ENCODE peak calls at places on chromosomes 1 and 21, in seven cellular contexts. K is neural crest cell, Q is heart right ventricle, D is HFF-Myc, U is kidney epithelial cell, J is foreskin fibroblast, B is right lobe of liver. H is an unnamed sample.

GRCh38 chr1:230426246-230427101 is at the start of gene PGBD5:
- DNase-seq in U (no peak), Q (peak; percentile 66), B (peak; percentile 87), D (no peak), K (peak; percentile 76), J (peak; percentile 43), H (peak; percentile 80)

GRCh38 chr1:66274634-66275033 is 259.3 kb upstream of the SGIP1 start:
- DNase-seq in K (no peak), B (no peak), D (no peak), Q (no peak), J (peak; percentile 55), U (no peak), H (no peak)

GRCh38 chr1:30191154-30191702 is 532.2 kb downstream of the MATN1 start:
- DNase-seq in K (no peak), D (peak; percentile 78), Q (no peak), U (no peak), B (no peak), J (peak; percentile 22), H (no peak)

GRCh38 chr1:157156058-157156541 is 17.9 kb upstream of the ETV3 start:
- DNase-seq in J (peak; percentile 37), U (no peak), Q (peak; percentile 70), K (peak; percentile 89), B (peak; percentile 79), D (no peak), H (peak; percentile 75)

GRCh38 chr1:230191079-230191478 is 124.0 kb downstream of the GALNT2 start:
- DNase-seq in Q (peak; percentile 80), D (peak; percentile 60), B (no peak), K (no peak), U (no peak), J (peak; percentile 83), H (no peak)

GRCh38 chr1:115099693-115100050 is 10.4 kb upstream of the TSPAN2 start:
- DNase-seq in U (no peak), Q (no peak), K (no peak), D (no peak), B (no peak), J (no peak), H (no peak)

GRCh38 chr1:205930698-205931330 is 12.4 kb downstream of the SLC26A9 start:
- DNase-seq in B (no peak), Q (no peak), U (no peak), K (no peak), J (no peak), D (no peak), H (no peak)

GRCh38 chr1:29991815-29992214 is 731.6 kb downstream of the MATN1 start:
- DNase-seq in D (no peak), U (no peak), B (no peak), Q (no peak), J (no peak), K (no peak), H (no peak)

GRCh38 chr1:23756676-23757075 is 13.4 kb downstream of the ELOA start:
- DNase-seq in B (no peak), Q (no peak), J (peak; percentile 62), K (no peak), U (peak; percentile 61), D (no peak), H (no peak)

GRCh38 chr21:27261676-27262075 is 294.8 kb upstream of the ADAMTS5 start:
- DNase-seq in B (no peak), D (no peak), Q (no peak), K (no peak), J (no peak), U (no peak), H (no peak)

GRCh38 chr1:156160744-156161181 is 7.4 kb downstream of the SEMA4A start:
- DNase-seq in U (no peak), Q (peak; percentile 93), B (peak; percentile 82), J (peak; percentile 62), K (peak; percentile 66), D (no peak), H (peak; percentile 76)

GRCh38 chr1:177824508-177824982 is 145.3 kb downstream of the SEC16B start:
- DNase-seq in B (no peak), Q (no peak), K (no peak), U (no peak), D (no peak), J (no peak), H (no peak)

DNA sequence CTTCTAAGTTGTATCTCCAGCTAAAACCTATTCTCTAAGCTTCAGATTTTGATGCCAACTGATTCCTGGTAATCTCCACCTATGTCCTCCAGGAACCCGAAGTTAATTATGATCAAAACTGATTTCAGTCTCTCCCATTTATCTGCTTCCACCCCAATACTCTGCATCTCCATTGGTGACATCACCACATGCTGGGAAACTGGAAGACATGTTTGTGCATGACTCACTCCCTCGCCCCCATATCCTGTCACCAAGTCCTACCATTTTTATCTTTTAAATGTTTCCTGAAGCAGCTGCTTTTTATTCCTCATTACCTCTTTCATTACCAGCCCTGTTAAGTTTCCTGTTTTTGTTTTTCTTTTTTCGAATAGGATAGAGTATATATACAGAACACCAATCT is 228.5 kb downstream of the LRRC40 start:
- DNase-seq in Q (peak; percentile 7), U (no peak), K (no peak), D (peak; percentile 32), B (no peak), J (peak; percentile 59), H (no peak)
- TF ChIP-seq CTCF in Q (no peak), U (no peak), K (no peak), D (no peak), B (no peak), J (no peak), H (no peak)

GRCh38 chr1:9759939-9760338 is 63.8 kb downstream of the CLSTN1 start:
- DNase-seq in D (no peak), J (no peak), B (no peak), U (no peak), Q (no peak), K (no peak), H (no peak)

GRCh38 chr1:9761855-9762254 is 61.9 kb downstream of the CLSTN1 start:
- DNase-seq in U (no peak), Q (no peak), D (no peak), B (no peak), J (no peak), K (no peak), H (no peak)

GRCh38 chr1:9760824-9761223 is 62.9 kb downstream of the CLSTN1 start:
- DNase-seq in U (no peak), D (no peak), J (no peak), K (no peak), Q (no peak), B (no peak), H (no peak)

GRCh38 chr1:9755441-9755995 is 68.2 kb downstream of the CLSTN1 start:
- DNase-seq in B (no peak), K (no peak), Q (no peak), U (no peak), J (no peak), D (no peak), H (no peak)

DNA sequence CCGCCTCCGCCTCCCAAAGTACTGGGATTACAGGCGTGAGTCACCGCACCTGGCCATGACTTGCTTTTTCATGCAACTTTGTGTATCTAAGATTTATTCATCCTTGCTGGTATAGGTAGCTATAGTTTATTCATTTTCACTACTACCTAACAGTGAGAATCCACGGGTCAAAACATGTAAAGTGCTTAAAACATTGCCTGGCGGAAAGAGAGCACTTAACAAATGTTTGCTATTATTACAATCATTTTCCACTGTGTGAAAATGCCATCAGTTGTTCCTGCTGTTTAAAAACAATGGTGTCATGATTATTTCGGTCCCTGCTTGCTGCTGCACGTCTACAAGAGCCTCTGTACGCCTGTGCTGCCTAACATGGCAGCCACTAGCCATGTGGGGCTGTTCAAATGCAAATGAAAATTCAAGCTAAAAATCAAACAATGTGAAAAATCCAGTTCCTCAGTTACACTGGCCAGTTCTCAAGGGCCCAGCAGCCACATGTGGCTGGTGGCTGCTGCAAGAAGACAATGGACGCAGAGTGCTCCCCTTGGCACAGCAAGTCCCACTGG is 65.1 kb downstream of the CLSTN1 start:
- DNase-seq in B (no peak), U (no peak), D (no peak), K (no peak), J (no peak), Q (no peak), H (no peak)
- TF ChIP-seq CTCF in B (no peak), U (no peak), D (no peak), K (no peak), J (no peak), Q (no peak), H (no peak)

GRCh38 chr21:41887682-41888081 is 8.5 kb upstream of the PRDM15 start:
- DNase-seq in D (no peak), U (no peak), J (no peak), Q (no peak), K (no peak), B (no peak), H (no peak)

GRCh38 chr21:41891132-41891531 is 12.0 kb upstream of the PRDM15 start:
- DNase-seq in Q (no peak), B (no peak), J (no peak), U (no peak), D (no peak), K (no peak), H (no peak)

GRCh38 chr21:41888749-41889376 is 9.7 kb upstream of the PRDM15 start:
- DNase-seq in Q (no peak), D (no peak), K (no peak), B (no peak), J (no peak), U (no peak), H (no peak)

GRCh38 chr21:41892726-41893125 is 13.6 kb upstream of the PRDM15 start:
- DNase-seq in J (no peak), K (no peak), Q (no peak), B (no peak), U (no peak), D (no peak), H (no peak)

GRCh38 chr21:41890355-41890754 is 11.2 kb upstream of the PRDM15 start:
- DNase-seq in D (no peak), J (no peak), K (no peak), B (no peak), Q (no peak), U (no peak), H (no peak)
- TF ChIP-seq CTCF in D (no peak), J (no peak), K (no peak), B (no peak), Q (no peak), U (no peak), H (no peak)

DNA sequence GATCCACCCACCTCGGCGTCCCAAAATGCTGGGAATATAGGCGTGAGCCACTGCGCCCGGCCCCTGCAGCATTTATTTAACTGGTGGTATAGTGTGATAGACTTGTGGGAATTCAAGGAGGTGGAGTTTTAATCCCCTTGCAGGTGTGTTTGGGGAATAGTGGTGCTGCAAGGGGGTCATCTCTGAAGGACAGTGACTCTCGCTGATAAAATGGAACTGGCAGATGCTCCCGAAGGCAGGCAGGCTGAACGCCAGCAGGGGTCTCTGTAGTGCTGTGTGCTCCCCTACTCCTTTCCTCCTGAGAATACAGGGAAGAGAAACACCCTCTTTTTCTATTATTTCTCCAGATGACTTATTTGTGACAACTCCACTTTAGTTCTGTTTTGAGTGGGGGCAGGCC is 4.0 kb downstream of the OSCP1 start:
- DNase-seq in U (no peak), B (no peak), D (no peak), J (no peak), K (peak; percentile 36), Q (no peak), H (peak; percentile 30)
- TF ChIP-seq CTCF in U (peak; percentile 38), B (no peak), D (peak; percentile 49), J (no peak), K (peak; percentile 49), Q (peak; percentile 13), H (peak; percentile 62)

GRCh38 chr1:238953448-238953847 is 432.9 kb upstream of the CHRM3 start:
- DNase-seq in J (no peak), K (no peak), B (no peak), D (no peak), Q (no peak), U (no peak), H (no peak)
- TF ChIP-seq CTCF in J (no peak), K (peak; percentile 51), B (no peak), D (no peak), Q (no peak), U (peak; percentile 23), H (no peak)

H was measured in GM10248.